ENCODE peak calls at places on chromosomes 11 and 22, in six cellular contexts. One of them, this sample, is unnamed.

GRCh38 chr22:37281646-37282384 is 493 bp upstream of the CYTH4 start:
- DNase-seq in HepG2: no peak
- DNase-seq in K562: no peak
- DNase-seq in H1: no peak
- DNase-seq in SK-N-SH: no peak
- DNase-seq in GM12878: no peak
- DNase-seq in this sample: no peak

GRCh38 chr11:81869337-81870065 is 864.2 kb downstream of the FAM181B start:
- DNase-seq in GM12878: peak
- DNase-seq in HepG2: no peak
- DNase-seq in K562: no peak
- DNase-seq in SK-N-SH: no peak
- DNase-seq in H1: no peak
- DNase-seq in this sample: peak

GRCh38 chr11:65780770-65781151 is at the start of gene AP5B1:
- DNase-seq in K562: peak
- DNase-seq in H1: no peak
- DNase-seq in HepG2: peak
- DNase-seq in GM12878: no peak
- DNase-seq in SK-N-SH: peak
- DNase-seq in this sample: peak

GRCh38 chr11:65047581-65048422 is 6.8 kb downstream of the SAC3D1 start:
- DNase-seq in HepG2: no peak
- DNase-seq in K562: peak
- DNase-seq in H1: no peak
- DNase-seq in SK-N-SH: no peak
- DNase-seq in GM12878: no peak
- DNase-seq in this sample: no peak

GRCh38 chr22:46072981-46073682 is 77.2 kb upstream of the PPARA start:
- DNase-seq in SK-N-SH: no peak
- DNase-seq in HepG2: no peak
- DNase-seq in H1: no peak
- DNase-seq in GM12878: no peak
- DNase-seq in K562: no peak
- DNase-seq in this sample: no peak

GRCh38 chr11:67483901-67484665 is 1.3 kb downstream of the AIP start:
- DNase-seq in SK-N-SH: no peak
- DNase-seq in H1: no peak
- DNase-seq in GM12878: no peak
- DNase-seq in K562: peak
- DNase-seq in HepG2: no peak
- DNase-seq in this sample: no peak

GRCh38 chr11:36411202-36411640 is 98.9 kb downstream of the TRAF6 start:
- DNase-seq in K562: peak
- DNase-seq in SK-N-SH: no peak
- DNase-seq in HepG2: no peak
- DNase-seq in H1: no peak
- DNase-seq in GM12878: peak
- DNase-seq in this sample: no peak

GRCh38 chr22:43262990-43263644 is 76.2 kb upstream of the TTLL12 start:
- DNase-seq in H1: no peak
- DNase-seq in GM12878: peak
- DNase-seq in SK-N-SH: no peak
- DNase-seq in K562: peak
- DNase-seq in HepG2: peak
- DNase-seq in this sample: peak

GRCh38 chr22:40597541-40598453 is 38.7 kb downstream of the MRTFA start:
- DNase-seq in K562: no peak
- DNase-seq in GM12878: no peak
- DNase-seq in SK-N-SH: no peak
- DNase-seq in HepG2: no peak
- DNase-seq in H1: no peak
- DNase-seq in this sample: no peak

GRCh38 chr11:75656044-75656726 is 12.7 kb downstream of the MAP6 start:
- DNase-seq in HepG2: peak
- DNase-seq in SK-N-SH: no peak
- DNase-seq in K562: no peak
- DNase-seq in GM12878: no peak
- DNase-seq in H1: no peak
- DNase-seq in this sample: no peak

GRCh38 chr11:72243567-72244316 is at the start of gene PHOX2A:
- DNase-seq in H1: no peak
- DNase-seq in K562: no peak
- DNase-seq in HepG2: no peak
- DNase-seq in SK-N-SH: peak
- DNase-seq in GM12878: no peak
- DNase-seq in this sample: no peak

GRCh38 chr22:36617694-36618522 is 85.6 kb downstream of the CACNG2 start:
- DNase-seq in HepG2: no peak
- DNase-seq in GM12878: no peak
- DNase-seq in SK-N-SH: no peak
- DNase-seq in K562: no peak
- DNase-seq in H1: no peak
- DNase-seq in this sample: no peak

GRCh38 chr11:105000797-105001196 is 22.2 kb downstream of the CASP5 start:
- DNase-seq in SK-N-SH: no peak
- DNase-seq in HepG2: no peak
- DNase-seq in H1: no peak
- DNase-seq in K562: peak
- DNase-seq in GM12878: peak
- DNase-seq in this sample: no peak

GRCh38 chr22:19637405-19638281 is 76.7 kb upstream of the SEPTIN5 start:
- DNase-seq in GM12878: no peak
- DNase-seq in SK-N-SH: peak
- DNase-seq in K562: no peak
- DNase-seq in H1: no peak
- DNase-seq in HepG2: no peak
- DNase-seq in this sample: no peak

GRCh38 chr22:41009222-41009948 is 58.2 kb downstream of the RBX1 start:
- DNase-seq in HepG2: no peak
- DNase-seq in H1: no peak
- DNase-seq in GM12878: no peak
- DNase-seq in K562: no peak
- DNase-seq in SK-N-SH: no peak
- DNase-seq in this sample: peak

GRCh38 chr22:45889539-45890350 is 87.2 kb downstream of the WNT7B start:
- DNase-seq in GM12878: no peak
- DNase-seq in SK-N-SH: no peak
- DNase-seq in K562: no peak
- DNase-seq in H1: no peak
- DNase-seq in HepG2: no peak
- DNase-seq in this sample: no peak

GRCh38 chr22:42353883-42354727 is 78.1 kb downstream of the NFAM1 start:
- DNase-seq in SK-N-SH: peak
- DNase-seq in HepG2: no peak
- DNase-seq in GM12878: no peak
- DNase-seq in H1: no peak
- DNase-seq in K562: no peak
- DNase-seq in this sample: no peak

GRCh38 chr11:91081440-91082088 is 858.7 kb upstream of the CHORDC1 start:
- DNase-seq in GM12878: no peak
- DNase-seq in SK-N-SH: no peak
- DNase-seq in H1: no peak
- DNase-seq in K562: no peak
- DNase-seq in HepG2: no peak
- DNase-seq in this sample: no peak

DNA sequence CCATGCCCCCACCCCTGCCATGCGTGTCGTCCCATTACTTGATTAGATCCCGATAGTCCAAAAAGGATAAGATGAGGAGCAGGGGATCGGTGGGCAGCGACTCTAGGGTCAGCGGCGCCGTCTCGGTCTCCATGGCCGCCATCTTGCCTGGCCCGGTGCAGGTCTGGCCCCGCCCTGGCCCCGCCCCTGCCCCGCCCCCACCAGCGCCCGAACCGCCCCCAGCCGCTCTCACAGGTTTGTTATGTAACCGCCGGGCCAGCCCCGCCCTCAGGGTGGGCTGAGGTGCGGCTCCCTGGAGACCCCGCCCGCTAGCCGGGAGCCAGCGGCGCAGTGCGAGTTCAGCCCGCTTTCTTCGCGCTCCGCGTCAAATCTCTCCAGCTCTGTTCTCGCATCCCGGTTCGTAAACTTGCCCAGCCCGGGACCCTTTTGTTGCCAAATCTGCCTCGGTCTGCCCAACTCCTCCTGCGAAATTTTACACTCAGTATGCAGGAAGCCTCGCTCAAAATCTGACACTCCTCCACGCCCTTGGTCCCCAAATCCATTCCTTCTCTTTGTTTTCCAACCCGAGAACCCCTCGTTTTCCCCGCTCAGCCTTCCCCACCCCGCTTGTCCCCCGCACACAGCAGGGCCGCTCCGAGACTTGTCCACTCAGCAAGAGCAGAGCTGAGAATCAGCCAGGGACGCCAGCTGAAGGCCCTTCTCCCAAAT is at the start of gene FBXO3:
- DNase-seq in HepG2: peak
- DNase-seq in K562: peak
- DNase-seq in H1: peak
- DNase-seq in GM12878: no peak
- DNase-seq in SK-N-SH: peak
- DNase-seq in this sample: peak
- TF ChIP-seq GABPA in HepG2: no peak
- TF ChIP-seq GABPA in K562: no peak
- TF ChIP-seq GABPA in H1: no peak
- TF ChIP-seq GABPA in GM12878: no peak
- TF ChIP-seq GABPA in SK-N-SH: no peak
- TF ChIP-seq GABPA in this sample: no peak

GRCh38 chr11:70823771-70824170 is 425.4 kb downstream of the CTTN start:
- DNase-seq in GM12878: no peak
- DNase-seq in SK-N-SH: no peak
- DNase-seq in K562: no peak
- DNase-seq in HepG2: no peak
- DNase-seq in H1: no peak
- DNase-seq in this sample: no peak

GRCh38 chr11:70826541-70826943 is 425.8 kb downstream of the SHANK2 start:
- DNase-seq in K562: no peak
- DNase-seq in SK-N-SH: peak
- DNase-seq in GM12878: no peak
- DNase-seq in H1: no peak
- DNase-seq in HepG2: no peak
- DNase-seq in this sample: no peak

GRCh38 chr11:70824590-70825300 is 426.4 kb downstream of the CTTN start:
- DNase-seq in H1: no peak
- DNase-seq in HepG2: no peak
- DNase-seq in K562: no peak
- DNase-seq in GM12878: no peak
- DNase-seq in SK-N-SH: peak
- DNase-seq in this sample: no peak

GRCh38 chr11:70826950-70827349 is 425.4 kb downstream of the SHANK2 start:
- DNase-seq in GM12878: no peak
- DNase-seq in H1: no peak
- DNase-seq in K562: no peak
- DNase-seq in SK-N-SH: peak
- DNase-seq in HepG2: no peak
- DNase-seq in this sample: no peak

GRCh38 chr11:70825893-70826540 is 426.4 kb downstream of the SHANK2 start:
- DNase-seq in GM12878: no peak
- DNase-seq in SK-N-SH: peak
- DNase-seq in HepG2: no peak
- DNase-seq in K562: no peak
- DNase-seq in H1: no peak
- DNase-seq in this sample: no peak
- H3K27ac ChIP-seq in GM12878: no peak
- H3K27ac ChIP-seq in SK-N-SH: no peak
- H3K27ac ChIP-seq in HepG2: no peak
- H3K27ac ChIP-seq in K562: no peak
- H3K27ac ChIP-seq in H1: no peak
- H3K27ac ChIP-seq in this sample: no peak

GRCh38 chr11:35079581-35079980 is 59.4 kb upstream of the CD44 start:
- DNase-seq in H1: no peak
- DNase-seq in HepG2: no peak
- DNase-seq in K562: no peak
- DNase-seq in SK-N-SH: no peak
- DNase-seq in GM12878: no peak
- DNase-seq in this sample: no peak

GRCh38 chr11:35076201-35077100 is 62.5 kb upstream of the CD44 start:
- DNase-seq in K562: no peak
- DNase-seq in H1: no peak
- DNase-seq in GM12878: no peak
- DNase-seq in HepG2: no peak
- DNase-seq in SK-N-SH: no peak
- DNase-seq in this sample: no peak

GRCh38 chr11:35082322-35083180 is 56.4 kb upstream of the CD44 start:
- DNase-seq in H1: no peak
- DNase-seq in GM12878: peak
- DNase-seq in HepG2: no peak
- DNase-seq in K562: peak
- DNase-seq in SK-N-SH: no peak
- DNase-seq in this sample: peak

GRCh38 chr11:35073691-35074382 is 65.1 kb upstream of the CD44 start:
- DNase-seq in H1: no peak
- DNase-seq in GM12878: no peak
- DNase-seq in SK-N-SH: no peak
- DNase-seq in K562: no peak
- DNase-seq in HepG2: no peak
- DNase-seq in this sample: peak

DNA sequence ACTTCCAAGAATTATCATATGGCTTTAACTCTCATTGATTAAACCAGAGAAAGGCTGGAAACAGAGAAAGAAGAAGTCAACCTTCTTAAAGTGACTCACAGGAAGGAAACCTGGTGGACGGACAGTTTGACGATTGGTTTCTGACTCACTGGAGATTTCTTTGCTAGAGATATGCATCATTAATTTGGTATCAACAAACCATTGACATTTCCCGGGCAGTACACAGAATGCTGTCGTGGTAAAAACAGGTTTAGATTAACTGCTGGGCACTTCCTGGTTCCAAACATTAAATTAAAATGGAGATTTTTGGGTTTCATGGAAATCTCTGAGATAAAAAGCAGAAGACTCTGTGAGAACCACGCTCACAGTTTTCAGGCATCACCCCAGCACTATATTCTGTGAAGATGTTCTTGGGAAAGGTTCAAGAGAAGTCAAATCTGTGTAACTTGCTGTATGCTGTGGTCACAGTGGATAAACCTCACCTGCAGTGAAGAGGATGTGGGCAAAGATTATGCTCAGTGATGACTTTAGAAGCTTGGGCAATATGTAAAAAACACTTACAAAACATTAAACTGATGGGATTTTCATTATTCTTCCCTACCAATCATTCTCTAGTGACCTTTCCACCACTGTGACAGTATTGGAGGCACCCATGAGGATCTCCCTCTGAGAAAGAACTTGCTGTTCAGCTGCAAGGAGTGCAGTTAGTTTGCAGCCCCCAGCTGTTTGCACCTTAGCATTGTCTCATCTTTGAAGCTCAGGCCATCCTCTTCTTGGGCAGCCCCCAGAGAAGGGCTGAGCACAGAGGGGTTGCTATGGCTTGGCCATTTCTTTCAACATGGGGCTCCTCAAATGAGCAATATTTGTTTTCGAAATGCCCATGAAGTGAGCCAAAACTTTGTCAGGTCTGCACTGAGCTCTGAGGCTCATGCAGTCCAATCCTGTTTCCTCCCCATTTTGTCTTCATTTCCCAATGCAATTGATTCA is 61.0 kb upstream of the CD44 start:
- DNase-seq in GM12878: peak
- DNase-seq in HepG2: no peak
- DNase-seq in K562: no peak
- DNase-seq in SK-N-SH: no peak
- DNase-seq in H1: no peak
- DNase-seq in this sample: no peak
- TF ChIP-seq GABPA in GM12878: peak
- TF ChIP-seq GABPA in HepG2: no peak
- TF ChIP-seq GABPA in K562: no peak
- TF ChIP-seq GABPA in SK-N-SH: peak
- TF ChIP-seq GABPA in H1: no peak
- TF ChIP-seq GABPA in this sample: no peak

GRCh38 chr11:13260963-13261599 is 16.5 kb upstream of the BMAL1 start:
- DNase-seq in SK-N-SH: no peak
- DNase-seq in GM12878: no peak
- DNase-seq in K562: no peak
- DNase-seq in H1: no peak
- DNase-seq in HepG2: no peak
- DNase-seq in this sample: no peak
- H3K27ac ChIP-seq in SK-N-SH: peak
- H3K27ac ChIP-seq in GM12878: no peak
- H3K27ac ChIP-seq in K562: no peak
- H3K27ac ChIP-seq in H1: no peak
- H3K27ac ChIP-seq in HepG2: no peak
- H3K27ac ChIP-seq in this sample: no peak